ENCODE peak calls at places on chromosomes 11 and 22, in seven cellular contexts. One of them, this sample, is unnamed.

GRCh38 chr22:48952256-48953102 is 875.2 kb downstream of the BRD1 start:
- DNase-seq in GM23248: no peak
- DNase-seq in stimulated activated CD8-positive, alpha-beta memory T cell treated with anti-CD3 and anti-CD28 coated beads, Interleukin-15, amount 100 ng/mL, for 1 hour: no peak
- DNase-seq in T-helper 1 cell: no peak
- DNase-seq in T-helper 2 cell: no peak
- DNase-seq in EH: no peak
- DNase-seq in stromal cell of bone marrow: no peak
- DNase-seq in this sample: no peak

GRCh38 chr11:83115992-83116641 is 40.8 kb upstream of the PCF11 start:
- DNase-seq in EH: no peak
- DNase-seq in T-helper 1 cell: no peak
- DNase-seq in stromal cell of bone marrow: no peak
- DNase-seq in GM23248: no peak
- DNase-seq in T-helper 2 cell: no peak
- DNase-seq in stimulated activated CD8-positive, alpha-beta memory T cell treated with anti-CD3 and anti-CD28 coated beads, Interleukin-15, amount 100 ng/mL, for 1 hour: no peak
- DNase-seq in this sample: no peak

GRCh38 chr11:1445741-1446445 is 40.7 kb downstream of the MOB2 start:
- DNase-seq in T-helper 2 cell: no peak
- DNase-seq in stromal cell of bone marrow: no peak
- DNase-seq in stimulated activated CD8-positive, alpha-beta memory T cell treated with anti-CD3 and anti-CD28 coated beads, Interleukin-15, amount 100 ng/mL, for 1 hour: no peak
- DNase-seq in EH: no peak
- DNase-seq in T-helper 1 cell: no peak
- DNase-seq in GM23248: peak; percentile 31
- DNase-seq in this sample: no peak

GRCh38 chr11:102564110-102564509 is 33.6 kb upstream of the MMP7 start:
- DNase-seq in EH: peak; percentile 73
- DNase-seq in GM23248: peak; percentile 87
- DNase-seq in stimulated activated CD8-positive, alpha-beta memory T cell treated with anti-CD3 and anti-CD28 coated beads, Interleukin-15, amount 100 ng/mL, for 1 hour: no peak
- DNase-seq in T-helper 1 cell: peak; percentile 37
- DNase-seq in T-helper 2 cell: peak; percentile 55
- DNase-seq in stromal cell of bone marrow: peak; percentile 59
- DNase-seq in this sample: no peak

GRCh38 chr22:41250127-41250526 is 9.4 kb upstream of the CHADL start:
- DNase-seq in GM23248: no peak
- DNase-seq in T-helper 1 cell: no peak
- DNase-seq in stimulated activated CD8-positive, alpha-beta memory T cell treated with anti-CD3 and anti-CD28 coated beads, Interleukin-15, amount 100 ng/mL, for 1 hour: no peak
- DNase-seq in stromal cell of bone marrow: no peak
- DNase-seq in EH: no peak
- DNase-seq in T-helper 2 cell: no peak
- DNase-seq in this sample: no peak

GRCh38 chr11:45319077-45319476 is 32.9 kb upstream of the SYT13 start:
- DNase-seq in GM23248: no peak
- DNase-seq in T-helper 1 cell: no peak
- DNase-seq in stromal cell of bone marrow: no peak
- DNase-seq in T-helper 2 cell: no peak
- DNase-seq in stimulated activated CD8-positive, alpha-beta memory T cell treated with anti-CD3 and anti-CD28 coated beads, Interleukin-15, amount 100 ng/mL, for 1 hour: no peak
- DNase-seq in EH: no peak
- DNase-seq in this sample: no peak

GRCh38 chr11:17873571-17873970 is 139.0 kb downstream of the KCNC1 start:
- DNase-seq in EH: no peak
- DNase-seq in stromal cell of bone marrow: no peak
- DNase-seq in stimulated activated CD8-positive, alpha-beta memory T cell treated with anti-CD3 and anti-CD28 coated beads, Interleukin-15, amount 100 ng/mL, for 1 hour: no peak
- DNase-seq in GM23248: no peak
- DNase-seq in T-helper 2 cell: no peak
- DNase-seq in T-helper 1 cell: no peak
- DNase-seq in this sample: no peak

GRCh38 chr22:49970528-49971231 is 10.1 kb downstream of the PIM3 start:
- DNase-seq in T-helper 2 cell: peak; percentile 98
- DNase-seq in T-helper 1 cell: peak; percentile 97
- DNase-seq in stimulated activated CD8-positive, alpha-beta memory T cell treated with anti-CD3 and anti-CD28 coated beads, Interleukin-15, amount 100 ng/mL, for 1 hour: peak; percentile 86
- DNase-seq in stromal cell of bone marrow: peak; percentile 94
- DNase-seq in EH: peak; percentile 98
- DNase-seq in GM23248: peak; percentile 99
- DNase-seq in this sample: peak; percentile 84

GRCh38 chr11:29343465-29344333 is 673.1 kb downstream of the KCNA4 start:
- DNase-seq in T-helper 1 cell: peak; percentile 11
- DNase-seq in stimulated activated CD8-positive, alpha-beta memory T cell treated with anti-CD3 and anti-CD28 coated beads, Interleukin-15, amount 100 ng/mL, for 1 hour: no peak
- DNase-seq in stromal cell of bone marrow: no peak
- DNase-seq in T-helper 2 cell: peak; percentile 41
- DNase-seq in GM23248: peak; percentile 67
- DNase-seq in EH: peak; percentile 48
- DNase-seq in this sample: no peak

GRCh38 chr11:79439430-79439892 is 1.4 kb downstream of the TENM4 start:
- DNase-seq in T-helper 2 cell: peak; percentile 9
- DNase-seq in GM23248: peak; percentile 48
- DNase-seq in stimulated activated CD8-positive, alpha-beta memory T cell treated with anti-CD3 and anti-CD28 coated beads, Interleukin-15, amount 100 ng/mL, for 1 hour: no peak
- DNase-seq in stromal cell of bone marrow: no peak
- DNase-seq in T-helper 1 cell: no peak
- DNase-seq in EH: peak; percentile 42
- DNase-seq in this sample: no peak

GRCh38 chr11:83037877-83038276 is 33.8 kb downstream of the RAB30 start:
- DNase-seq in T-helper 1 cell: no peak
- DNase-seq in T-helper 2 cell: no peak
- DNase-seq in stimulated activated CD8-positive, alpha-beta memory T cell treated with anti-CD3 and anti-CD28 coated beads, Interleukin-15, amount 100 ng/mL, for 1 hour: no peak
- DNase-seq in EH: peak; percentile 85
- DNase-seq in stromal cell of bone marrow: no peak
- DNase-seq in GM23248: peak; percentile 30
- DNase-seq in this sample: no peak

GRCh38 chr11:14308114-14308896 is 50.7 kb downstream of the RRAS2 start:
- DNase-seq in GM23248: peak; percentile 74
- DNase-seq in T-helper 1 cell: peak; percentile 41
- DNase-seq in stimulated activated CD8-positive, alpha-beta memory T cell treated with anti-CD3 and anti-CD28 coated beads, Interleukin-15, amount 100 ng/mL, for 1 hour: no peak
- DNase-seq in EH: peak; percentile 61
- DNase-seq in stromal cell of bone marrow: peak; percentile 26
- DNase-seq in T-helper 2 cell: peak; percentile 70
- DNase-seq in this sample: no peak

GRCh38 chr11:113176971-113177370 is 137.4 kb upstream of the TTC12 start:
- DNase-seq in stimulated activated CD8-positive, alpha-beta memory T cell treated with anti-CD3 and anti-CD28 coated beads, Interleukin-15, amount 100 ng/mL, for 1 hour: no peak
- DNase-seq in EH: peak; percentile 83
- DNase-seq in stromal cell of bone marrow: no peak
- DNase-seq in GM23248: peak; percentile 52
- DNase-seq in T-helper 2 cell: no peak
- DNase-seq in T-helper 1 cell: no peak
- DNase-seq in this sample: peak; percentile 67

GRCh38 chr22:17774928-17775675 is 833 bp upstream of the BID start:
- DNase-seq in T-helper 2 cell: no peak
- DNase-seq in stimulated activated CD8-positive, alpha-beta memory T cell treated with anti-CD3 and anti-CD28 coated beads, Interleukin-15, amount 100 ng/mL, for 1 hour: no peak
- DNase-seq in T-helper 1 cell: no peak
- DNase-seq in stromal cell of bone marrow: no peak
- DNase-seq in EH: no peak
- DNase-seq in GM23248: no peak
- DNase-seq in this sample: no peak

GRCh38 chr11:126419801-126420729 is 64.6 kb downstream of the ST3GAL4 start:
- DNase-seq in EH: peak; percentile 45
- DNase-seq in GM23248: no peak
- DNase-seq in stimulated activated CD8-positive, alpha-beta memory T cell treated with anti-CD3 and anti-CD28 coated beads, Interleukin-15, amount 100 ng/mL, for 1 hour: no peak
- DNase-seq in stromal cell of bone marrow: no peak
- DNase-seq in T-helper 1 cell: no peak
- DNase-seq in T-helper 2 cell: peak; percentile 85
- DNase-seq in this sample: peak; percentile 45

GRCh38 chr11:35623708-35624168 is 5.5 kb downstream of the FJX1 start:
- DNase-seq in T-helper 1 cell: no peak
- DNase-seq in stromal cell of bone marrow: no peak
- DNase-seq in EH: peak; percentile 86
- DNase-seq in T-helper 2 cell: no peak
- DNase-seq in GM23248: peak; percentile 30
- DNase-seq in stimulated activated CD8-positive, alpha-beta memory T cell treated with anti-CD3 and anti-CD28 coated beads, Interleukin-15, amount 100 ng/mL, for 1 hour: no peak
- DNase-seq in this sample: peak; percentile 92

GRCh38 chr11:68035266-68035876 is 3.5 kb upstream of the TCIRG1 start:
- DNase-seq in stimulated activated CD8-positive, alpha-beta memory T cell treated with anti-CD3 and anti-CD28 coated beads, Interleukin-15, amount 100 ng/mL, for 1 hour: no peak
- DNase-seq in T-helper 1 cell: no peak
- DNase-seq in EH: no peak
- DNase-seq in GM23248: no peak
- DNase-seq in stromal cell of bone marrow: no peak
- DNase-seq in T-helper 2 cell: no peak
- DNase-seq in this sample: no peak

GRCh38 chr11:119550330-119550729 is 127.4 kb upstream of the THY1 start:
- DNase-seq in GM23248: no peak
- DNase-seq in T-helper 2 cell: no peak
- DNase-seq in stimulated activated CD8-positive, alpha-beta memory T cell treated with anti-CD3 and anti-CD28 coated beads, Interleukin-15, amount 100 ng/mL, for 1 hour: no peak
- DNase-seq in stromal cell of bone marrow: no peak
- DNase-seq in T-helper 1 cell: no peak
- DNase-seq in EH: no peak
- DNase-seq in this sample: no peak

GRCh38 chr11:75474878-75475766 is 42.1 kb upstream of the KLHL35 start:
- DNase-seq in T-helper 1 cell: peak; percentile 77
- DNase-seq in stromal cell of bone marrow: no peak
- DNase-seq in GM23248: peak; percentile 39
- DNase-seq in T-helper 2 cell: peak; percentile 88
- DNase-seq in EH: peak; percentile 83
- DNase-seq in stimulated activated CD8-positive, alpha-beta memory T cell treated with anti-CD3 and anti-CD28 coated beads, Interleukin-15, amount 100 ng/mL, for 1 hour: peak; percentile 30
- DNase-seq in this sample: no peak

GRCh38 chr22:38710352-38710751 is 4.6 kb downstream of the GTPBP1 start:
- DNase-seq in stimulated activated CD8-positive, alpha-beta memory T cell treated with anti-CD3 and anti-CD28 coated beads, Interleukin-15, amount 100 ng/mL, for 1 hour: no peak
- DNase-seq in T-helper 2 cell: no peak
- DNase-seq in GM23248: no peak
- DNase-seq in EH: no peak
- DNase-seq in stromal cell of bone marrow: no peak
- DNase-seq in T-helper 1 cell: no peak
- DNase-seq in this sample: no peak

GRCh38 chr11:65432686-65433582 is 10.3 kb downstream of the NEAT1 start:
- DNase-seq in GM23248: peak; percentile 62
- DNase-seq in T-helper 1 cell: no peak
- DNase-seq in T-helper 2 cell: peak; percentile 66
- DNase-seq in stromal cell of bone marrow: peak; percentile 31
- DNase-seq in EH: peak; percentile 69
- DNase-seq in stimulated activated CD8-positive, alpha-beta memory T cell treated with anti-CD3 and anti-CD28 coated beads, Interleukin-15, amount 100 ng/mL, for 1 hour: no peak
- DNase-seq in this sample: no peak

GRCh38 chr11:36743039-36743438 is 145.0 kb upstream of the RAG2 start:
- DNase-seq in T-helper 2 cell: peak; percentile 48
- DNase-seq in T-helper 1 cell: no peak
- DNase-seq in EH: no peak
- DNase-seq in GM23248: no peak
- DNase-seq in stromal cell of bone marrow: no peak
- DNase-seq in stimulated activated CD8-positive, alpha-beta memory T cell treated with anti-CD3 and anti-CD28 coated beads, Interleukin-15, amount 100 ng/mL, for 1 hour: no peak
- DNase-seq in this sample: no peak

GRCh38 chr11:69008774-69009440 is 4.1 kb downstream of the MRGPRF start:
- DNase-seq in T-helper 1 cell: no peak
- DNase-seq in T-helper 2 cell: no peak
- DNase-seq in GM23248: peak; percentile 100
- DNase-seq in stimulated activated CD8-positive, alpha-beta memory T cell treated with anti-CD3 and anti-CD28 coated beads, Interleukin-15, amount 100 ng/mL, for 1 hour: no peak
- DNase-seq in EH: peak; percentile 98
- DNase-seq in stromal cell of bone marrow: peak; percentile 98
- DNase-seq in this sample: peak; percentile 84

GRCh38 chr22:23138584-23139469 is 3.0 kb downstream of the RSPH14 start:
- DNase-seq in stromal cell of bone marrow: no peak
- DNase-seq in GM23248: no peak
- DNase-seq in T-helper 2 cell: no peak
- DNase-seq in stimulated activated CD8-positive, alpha-beta memory T cell treated with anti-CD3 and anti-CD28 coated beads, Interleukin-15, amount 100 ng/mL, for 1 hour: no peak
- DNase-seq in EH: no peak
- DNase-seq in T-helper 1 cell: no peak
- DNase-seq in this sample: no peak

GRCh38 chr22:36369004-36369921 is 18.5 kb downstream of the MYH9 start:
- DNase-seq in EH: peak; percentile 26
- DNase-seq in stimulated activated CD8-positive, alpha-beta memory T cell treated with anti-CD3 and anti-CD28 coated beads, Interleukin-15, amount 100 ng/mL, for 1 hour: no peak
- DNase-seq in stromal cell of bone marrow: no peak
- DNase-seq in GM23248: peak; percentile 39
- DNase-seq in T-helper 2 cell: peak; percentile 45
- DNase-seq in T-helper 1 cell: no peak
- DNase-seq in this sample: no peak

GRCh38 chr11:69109101-69109500 is 46.6 kb upstream of the SMIM38 start:
- DNase-seq in T-helper 2 cell: no peak
- DNase-seq in T-helper 1 cell: no peak
- DNase-seq in EH: no peak
- DNase-seq in GM23248: no peak
- DNase-seq in stimulated activated CD8-positive, alpha-beta memory T cell treated with anti-CD3 and anti-CD28 coated beads, Interleukin-15, amount 100 ng/mL, for 1 hour: no peak
- DNase-seq in stromal cell of bone marrow: no peak
- DNase-seq in this sample: no peak

GRCh38 chr22:45318168-45318557 is 8.4 kb downstream of the FAM118A start:
- DNase-seq in GM23248: peak; percentile 94
- DNase-seq in EH: peak; percentile 93
- DNase-seq in T-helper 2 cell: peak; percentile 97
- DNase-seq in stimulated activated CD8-positive, alpha-beta memory T cell treated with anti-CD3 and anti-CD28 coated beads, Interleukin-15, amount 100 ng/mL, for 1 hour: peak; percentile 75
- DNase-seq in stromal cell of bone marrow: peak; percentile 79
- DNase-seq in T-helper 1 cell: peak; percentile 95
- DNase-seq in this sample: peak; percentile 77

GRCh38 chr11:120116966-120117365 is 20.9 kb downstream of the TRIM29 start:
- DNase-seq in stromal cell of bone marrow: no peak
- DNase-seq in stimulated activated CD8-positive, alpha-beta memory T cell treated with anti-CD3 and anti-CD28 coated beads, Interleukin-15, amount 100 ng/mL, for 1 hour: no peak
- DNase-seq in T-helper 2 cell: no peak
- DNase-seq in GM23248: no peak
- DNase-seq in T-helper 1 cell: no peak
- DNase-seq in EH: no peak
- DNase-seq in this sample: no peak

GRCh38 chr11:27926981-27927481 is 180.9 kb downstream of the KIF18A start:
- DNase-seq in stromal cell of bone marrow: no peak
- DNase-seq in T-helper 2 cell: no peak
- DNase-seq in T-helper 1 cell: no peak
- DNase-seq in EH: peak; percentile 99
- DNase-seq in GM23248: peak; percentile 90
- DNase-seq in stimulated activated CD8-positive, alpha-beta memory T cell treated with anti-CD3 and anti-CD28 coated beads, Interleukin-15, amount 100 ng/mL, for 1 hour: no peak
- DNase-seq in this sample: peak; percentile 81

GRCh38 chr11:27646051-27646818 is 54.0 kb downstream of the BDNF start:
- DNase-seq in stimulated activated CD8-positive, alpha-beta memory T cell treated with anti-CD3 and anti-CD28 coated beads, Interleukin-15, amount 100 ng/mL, for 1 hour: no peak
- DNase-seq in EH: peak; percentile 22
- DNase-seq in GM23248: peak; percentile 33
- DNase-seq in T-helper 2 cell: no peak
- DNase-seq in T-helper 1 cell: no peak
- DNase-seq in stromal cell of bone marrow: no peak
- DNase-seq in this sample: no peak

GRCh38 chr11:62324738-62325556 is 12.3 kb upstream of the ASRGL1 start:
- DNase-seq in stromal cell of bone marrow: peak; percentile 9
- DNase-seq in stimulated activated CD8-positive, alpha-beta memory T cell treated with anti-CD3 and anti-CD28 coated beads, Interleukin-15, amount 100 ng/mL, for 1 hour: peak; percentile 28
- DNase-seq in GM23248: peak; percentile 53
- DNase-seq in T-helper 2 cell: peak; percentile 47
- DNase-seq in EH: peak; percentile 26
- DNase-seq in T-helper 1 cell: peak; percentile 53
- DNase-seq in this sample: no peak

This sample was measured in skeletal muscle cell.